ENCODE peak calls at places on chromosome 19, in five cellular contexts. T is mammary epithelial cell, Y is foreskin fibroblast, N is body of pancreas, O is fibroblast of mammary gland. L is an unnamed sample.

GRCh38 chr19:12828494-12828893 is 5.9 kb downstream of the RTBDN start:
- DNase-seq in O (peak), Y (no peak), T (no peak), N (peak), L (no peak)

GRCh38 chr19:35138305-35138799 is 272 bp upstream of the FXYD1 start:
- DNase-seq in Y (no peak), O (no peak), N (no peak), T (no peak), L (no peak)

GRCh38 chr19:15684828-15685227 is 11.9 kb downstream of the CYP4F12 start:
- DNase-seq in O (no peak), T (no peak), Y (no peak), N (no peak), L (no peak)

GRCh38 chr19:16380314-16380695 is 55.7 kb downstream of the KLF2 start:
- DNase-seq in T (no peak), Y (no peak), N (no peak), O (no peak), L (no peak)

GRCh38 chr19:32581704-32582164 is 744 bp downstream of the PDCD5 start:
- DNase-seq in T (peak), Y (peak), O (peak), N (peak), L (no peak)

GRCh38 chr19:9672893-9673292 is 2.0 kb downstream of the ZNF562 start:
- DNase-seq in Y (no peak), T (no peak), O (no peak), N (no peak), L (no peak)

GRCh38 chr19:49243129-49243528 is 81.9 kb downstream of the SLC6A16 start:
- DNase-seq in O (no peak), Y (no peak), N (no peak), T (no peak), L (no peak)

GRCh38 chr19:21680026-21680425 is 87.4 kb downstream of the ZNF100 start:
- DNase-seq in O (no peak), Y (no peak), N (no peak), T (no peak), L (no peak)

GRCh38 chr19:10289836-10290438 is at the start of gene ICAM5:
- DNase-seq in T (no peak), O (no peak), Y (no peak), N (no peak), L (no peak)

GRCh38 chr19:48639483-48640375 is 2.5 kb upstream of the DBP start:
- DNase-seq in N (peak), Y (no peak), O (no peak), T (no peak), L (no peak)

GRCh38 chr19:33064778-33065550 is at the start of gene RHPN2:
- DNase-seq in O (peak), N (peak), T (peak), Y (peak), L (no peak)

GRCh38 chr19:21317821-21318220 is 11.4 kb downstream of the ZNF708 start:
- DNase-seq in O (no peak), T (no peak), Y (no peak), N (no peak), L (no peak)

GRCh38 chr19:48095637-48096175 is 14.9 kb downstream of the PLA2G4C start:
- DNase-seq in Y (peak), T (no peak), N (no peak), O (peak), L (no peak)

GRCh38 chr19:18644144-18645034 is 7.6 kb downstream of the KLHL26 start:
- DNase-seq in N (peak), T (peak), O (peak), Y (no peak), L (no peak)

GRCh38 chr19:38024991-38025716 is 118.1 kb downstream of the SIPA1L3 start:
- DNase-seq in O (no peak), Y (no peak), N (no peak), T (no peak), L (no peak)

GRCh38 chr19:28985201-28985600 is 227.8 kb downstream of the UQCRFS1 start:
- DNase-seq in O (no peak), T (no peak), Y (no peak), N (no peak), L (no peak)

GRCh38 chr19:4556574-4557185 is 2.8 kb downstream of the SEMA6B start:
- DNase-seq in O (peak), N (no peak), T (peak), Y (no peak), L (no peak)

GRCh38 chr19:15463865-15464371 is 426 bp downstream of the RASAL3 start:
- DNase-seq in N (no peak), Y (no peak), T (no peak), O (no peak), L (no peak)

GRCh38 chr19:54137913-54138776 is 583 bp downstream of the CNOT3 start:
- DNase-seq in O (no peak), Y (no peak), T (no peak), N (no peak), L (no peak)

GRCh38 chr19:16372065-16372915 is 47.7 kb downstream of the KLF2 start:
- DNase-seq in T (no peak), Y (no peak), N (no peak), O (no peak), L (no peak)

GRCh38 chr19:34241513-34242337 is 12.6 kb upstream of the GARRE1 start:
- DNase-seq in O (no peak), T (no peak), Y (no peak), N (peak), L (no peak)

GRCh38 chr19:10112037-10112751 is 701 bp downstream of the P2RY11 start:
- DNase-seq in T (no peak), Y (no peak), N (no peak), O (no peak), L (no peak)

GRCh38 chr19:54373781-54374266 is 9.1 kb upstream of the LAIR1 start:
- DNase-seq in N (peak), Y (no peak), T (no peak), O (no peak), L (no peak)

GRCh38 chr19:17511724-17512573 is 500 bp downstream of the PGLS start:
- DNase-seq in O (peak), N (peak), Y (peak), T (peak), L (peak)
- TF ChIP-seq CTCF in O (peak), N (no peak), Y (peak), T (no peak), L (peak)

GRCh38 chr19:41409288-41409687 is 11.7 kb downstream of the BCKDHA start:
- DNase-seq in Y (no peak), T (peak), O (peak), N (peak), L (no peak)
- H3K4me3 ChIP-seq in Y (no peak), T (no peak), O (no peak), N (no peak), L (no peak)

GRCh38 chr19:52963229-52963760 is 614 bp upstream of the ZNF816 start:
- DNase-seq in O (no peak), Y (no peak), N (no peak), T (no peak), L (no peak)
- TF ChIP-seq CTCF in O (no peak), Y (no peak), N (no peak), T (no peak), L (no peak)

DNA sequence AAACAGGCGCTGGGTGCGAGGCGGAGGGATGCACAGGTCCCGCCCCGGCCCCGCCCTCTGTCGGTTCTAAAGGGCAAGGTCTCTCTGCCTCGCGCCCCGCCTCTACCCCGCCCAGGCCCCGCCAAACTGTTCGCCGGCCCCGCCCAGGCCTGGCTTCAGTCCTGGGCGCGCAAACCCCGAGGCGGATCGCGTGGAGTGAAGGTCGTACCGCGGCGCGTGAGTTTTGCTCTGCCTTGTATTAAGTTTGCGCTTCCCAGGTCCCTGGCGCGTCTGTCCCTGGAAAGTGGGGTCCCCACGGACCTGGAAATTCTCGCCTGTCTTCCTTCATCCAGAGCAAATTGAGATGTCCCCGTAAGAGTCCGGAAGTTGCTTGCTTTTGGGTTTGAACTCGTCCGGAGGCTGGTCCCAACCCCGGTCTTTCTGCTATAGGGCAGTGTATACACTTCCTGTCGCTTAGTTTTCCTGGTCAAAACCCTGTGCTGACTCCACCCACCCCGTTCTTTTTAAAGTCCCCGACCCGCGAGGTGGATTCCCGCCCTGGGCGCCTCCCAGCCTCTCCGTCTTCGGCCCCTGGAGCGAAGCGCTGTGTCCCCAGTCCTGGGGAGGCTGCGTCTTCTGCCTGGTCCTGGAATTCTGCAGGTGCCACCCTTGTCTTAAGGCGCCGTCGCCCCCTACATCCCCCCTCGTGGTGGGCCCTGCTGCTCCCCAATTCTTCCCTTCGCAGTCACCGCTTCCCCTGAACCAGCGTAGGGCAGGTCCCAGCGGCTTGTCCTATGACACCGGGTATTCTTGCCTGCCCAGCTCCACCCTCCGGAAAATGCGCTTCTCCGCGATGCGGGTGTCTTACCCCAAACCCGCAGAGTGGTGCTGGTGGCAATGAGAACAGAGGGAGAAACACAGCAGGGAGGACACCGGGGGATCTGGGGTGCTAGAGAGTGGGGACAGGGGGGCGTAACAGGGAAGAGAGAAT is 8.6 kb downstream of the ZNF808 start:
- DNase-seq in Y (peak), N (peak), T (peak), O (peak), L (no peak)
- H3K4me3 ChIP-seq in Y (peak), N (no peak), T (peak), O (peak), L (peak)

GRCh38 chr19:45079063-45079910 is at the start of gene GEMIN7:
- DNase-seq in O (peak), N (peak), Y (peak), T (peak), L (no peak)
- TF ChIP-seq CTCF in O (no peak), N (peak), Y (no peak), T (no peak), L (no peak)

GRCh38 chr19:2719910-2720776 is 1.0 kb downstream of the DIRAS1 start:
- DNase-seq in T (no peak), O (peak), N (peak), Y (peak), L (no peak)
- H3K4me3 ChIP-seq in T (no peak), O (peak), N (peak), Y (peak), L (peak)

GRCh38 chr19:860481-861098 is 1.1 kb downstream of the CFD start:
- DNase-seq in Y (peak), O (peak), T (peak), N (peak), L (no peak)
- TF ChIP-seq CTCF in Y (no peak), O (no peak), T (no peak), N (no peak), L (no peak)

DNA sequence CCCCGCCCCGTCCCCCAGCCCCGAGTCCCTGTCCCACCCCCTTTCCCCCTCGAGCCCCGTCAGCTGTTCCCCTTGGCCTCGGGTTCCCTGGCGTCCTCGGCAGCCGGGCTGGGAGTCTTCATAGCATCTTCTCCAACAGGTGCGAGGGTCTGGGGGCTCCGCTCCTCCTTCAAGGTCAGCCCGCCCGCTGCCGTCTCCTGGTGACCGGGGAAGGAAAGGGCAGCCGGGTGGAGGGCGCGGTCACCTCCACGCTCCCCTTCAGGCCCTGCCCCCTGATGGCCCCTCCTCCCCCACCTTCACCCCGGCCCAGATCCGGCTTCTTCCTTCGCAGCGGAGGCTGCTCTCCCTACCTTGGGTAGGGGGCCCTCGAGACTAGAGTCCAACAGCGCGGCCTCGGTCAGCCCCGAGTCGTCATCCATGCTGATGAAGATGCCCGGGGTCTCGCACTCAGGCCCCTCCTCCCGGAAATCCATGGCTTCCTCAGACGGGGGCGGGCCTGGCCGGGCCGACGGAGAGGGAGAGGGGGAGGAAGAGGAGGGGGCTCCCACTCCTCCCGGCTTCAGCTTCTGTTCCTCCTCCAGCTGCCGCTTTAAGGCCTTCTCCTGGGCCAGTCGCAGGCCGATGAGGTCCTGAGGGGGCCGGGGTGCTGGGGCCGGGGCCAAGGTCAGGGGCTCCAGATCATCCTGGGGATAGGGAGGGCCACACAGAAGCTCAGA is 551 bp upstream of the RSPH6A start:
- DNase-seq in O (no peak), T (no peak), Y (no peak), N (no peak), L (no peak)
- H3K4me3 ChIP-seq in O (no peak), T (no peak), Y (no peak), N (no peak), L (no peak)

GRCh38 chr19:14091086-14091884 is 734 bp upstream of the SAMD1 start:
- DNase-seq in Y (peak), O (peak), N (peak), T (peak), L (no peak)
- TF ChIP-seq CTCF in Y (peak), O (peak), N (peak), T (no peak), L (peak)

GRCh38 chr19:5590865-5591154 is 23.1 kb upstream of the TINCR start:
- DNase-seq in N (no peak), O (no peak), Y (no peak), T (no peak), L (no peak)

GRCh38 chr19:5590151-5590864 is 22.6 kb upstream of the TINCR start:
- DNase-seq in Y (no peak), T (no peak), O (no peak), N (no peak), L (no peak)

GRCh38 chr19:5588441-5588840 is 20.7 kb upstream of the TINCR start:
- DNase-seq in O (peak), Y (no peak), T (no peak), N (no peak), L (no peak)

GRCh38 chr19:5587661-5588060 is 19.9 kb upstream of the TINCR start:
- DNase-seq in O (no peak), Y (no peak), T (no peak), N (no peak), L (no peak)

GRCh38 chr19:5588906-5589676 is 21.3 kb upstream of the TINCR start:
- DNase-seq in T (no peak), Y (no peak), N (no peak), O (no peak), L (no peak)
- H3K4me3 ChIP-seq in T (no peak), Y (no peak), N (no peak), O (no peak), L (no peak)

L was measured in AG09309.